ENCODE peak calls at places on chromosomes 1 and 21, in six cellular contexts. V is hypothalamus, W is ovary, I is adrenal gland, H is GM23248, A is AG10803. S is an unnamed sample.

GRCh38 chr1:108192581-108192980 is 7.6 kb downstream of the SLC25A24 start:
- DNase-seq in V (no peak), W (no peak), I (no peak), H (no peak), A (no peak), S (peak)

GRCh38 chr21:34926784-34927548 is 122.1 kb downstream of the RUNX1 start:
- DNase-seq in V (no peak), W (no peak), I (no peak), H (peak), A (peak), S (no peak)

GRCh38 chr1:182299728-182300581 is 91.6 kb downstream of the GLUL start:
- DNase-seq in V (no peak), W (peak), I (peak), H (peak), A (peak), S (peak)

GRCh38 chr1:206784471-206784903 is 12.2 kb upstream of the IL10 start:
- DNase-seq in V (no peak), W (no peak), I (no peak), H (no peak), A (no peak), S (no peak)

GRCh38 chr1:38657873-38658272 is 201.7 kb downstream of the RRAGC start:
- DNase-seq in V (no peak), W (no peak), I (no peak), H (no peak), A (no peak), S (no peak)

GRCh38 chr1:234941711-234942320 is 186.8 kb downstream of the TOMM20 start:
- DNase-seq in V (no peak), W (no peak), I (no peak), H (no peak), A (no peak), S (no peak)

GRCh38 chr1:58895559-58896135 is 111.8 kb upstream of the JUN start:
- DNase-seq in V (no peak), W (no peak), I (no peak), H (peak), A (no peak), S (peak)

GRCh38 chr1:206890125-206890637 is 7.1 kb upstream of the IL24 start:
- DNase-seq in V (no peak), W (no peak), I (no peak), H (peak), A (peak), S (no peak)

GRCh38 chr1:81149649-81150335 is 650.9 kb upstream of the ADGRL2 start:
- DNase-seq in V (no peak), W (no peak), I (no peak), H (no peak), A (peak), S (no peak)

GRCh38 chr1:47395433-47395832 is 20.7 kb upstream of the FOXE3 start:
- DNase-seq in V (no peak), W (no peak), I (no peak), H (no peak), A (no peak), S (no peak)

GRCh38 chr1:186812560-186812959 is 16.2 kb upstream of the PLA2G4A start:
- DNase-seq in V (no peak), W (no peak), I (no peak), H (peak), A (peak), S (no peak)

GRCh38 chr21:45284456-45284741 is 3.3 kb downstream of the POFUT2 start:
- DNase-seq in V (no peak), W (no peak), I (no peak), H (no peak), A (no peak), S (no peak)

GRCh38 chr1:51514733-51515132 is 4.3 kb downstream of the EPS15 start:
- DNase-seq in V (no peak), W (no peak), I (no peak), H (no peak), A (no peak), S (no peak)

GRCh38 chr1:106233511-106233910 is 823.0 kb upstream of the PRMT6 start:
- DNase-seq in V (no peak), W (no peak), I (no peak), H (no peak), A (no peak), S (no peak)

GRCh38 chr1:66275083-66275482 is 258.9 kb upstream of the SGIP1 start:
- DNase-seq in V (no peak), W (no peak), I (no peak), H (no peak), A (no peak), S (no peak)

GRCh38 chr1:201614262-201615015 is 75.5 kb downstream of the NAV1 start:
- DNase-seq in V (no peak), W (no peak), I (peak), H (peak), A (no peak), S (peak)

GRCh38 chr1:6234502-6235295 is 1.1 kb downstream of the ICMT start:
- DNase-seq in V (no peak), W (no peak), I (peak), H (peak), A (peak), S (no peak)

GRCh38 chr1:207991331-207991914 is 80.5 kb upstream of the CD34 start:
- DNase-seq in V (no peak), W (no peak), I (no peak), H (no peak), A (no peak), S (no peak)

GRCh38 chr1:189524501-189524900 is 953.2 kb downstream of the BRINP3 start:
- DNase-seq in V (no peak), W (no peak), I (no peak), H (no peak), A (no peak), S (no peak)

GRCh38 chr1:61496501-61496900 is 228.4 kb downstream of the TM2D1 start:
- DNase-seq in V (no peak), W (no peak), I (no peak), H (peak), A (no peak), S (no peak)

S was measured in heart left ventricle.